ENCODE peak calls at places on chromosomes 2 and 18, in ten cellular contexts. W is A549, M is stomach, I is K562, O is suprapubic skin, C is heart left ventricle, P is Peyer's patch, J is body of pancreas, R is spleen, H is IMR-90. K is an unnamed sample.
A peak's percentile ranks its signal among the peaks of the same experiment; 100 is the strongest.

GRCh38 chr2:175076272-175076671 is 71.1 kb upstream of the CHN1 start:
- DNase-seq in M (no peak), R (no peak), J (no peak), O (no peak), H (no peak), C (no peak), I (no peak), P (no peak), W (no peak), K (no peak)

GRCh38 chr2:120545521-120546076 is 190.1 kb upstream of the GLI2 start:
- DNase-seq in J (no peak), R (no peak), I (no peak), H (peak; percentile 47), C (no peak), P (no peak), W (no peak), M (no peak), O (no peak), K (no peak)

GRCh38 chr18:58559427-58560186 is 69.3 kb downstream of the ALPK2 start:
- DNase-seq in M (no peak), C (no peak), P (no peak), I (no peak), O (no peak), H (peak; percentile 52), W (no peak), J (no peak), R (no peak), K (no peak)

GRCh38 chr2:46490521-46491141 is 11.3 kb downstream of the TMEM247 start:
- DNase-seq in W (no peak), C (peak; percentile 86), M (no peak), P (peak; percentile 40), J (peak; percentile 56), H (peak; percentile 26), R (peak; percentile 86), O (no peak), I (no peak), K (peak; percentile 25)

GRCh38 chr2:102103992-102104871 is 38.3 kb upstream of the IL1R1 start:
- DNase-seq in H (peak; percentile 94), J (peak; percentile 79), C (peak; percentile 82), P (peak; percentile 22), W (peak; percentile 71), R (peak; percentile 72), O (peak; percentile 85), I (no peak), M (peak; percentile 74), K (peak; percentile 66)

GRCh38 chr2:152715112-152715511 is 2.1 kb downstream of the PRPF40A start:
- DNase-seq in C (no peak), O (no peak), I (no peak), W (no peak), P (no peak), R (no peak), J (no peak), M (no peak), H (no peak), K (no peak)

GRCh38 chr18:3855961-3856360 is 406.0 kb downstream of the TGIF1 start:
- DNase-seq in W (no peak), J (no peak), C (no peak), O (no peak), I (no peak), H (no peak), R (no peak), M (no peak), P (no peak), K (no peak)

GRCh38 chr2:6538607-6539006 is 327.1 kb downstream of the CMPK2 start:
- DNase-seq in M (no peak), R (no peak), C (no peak), J (no peak), H (peak; percentile 5), I (no peak), W (no peak), P (no peak), O (no peak), K (no peak)

DNA sequence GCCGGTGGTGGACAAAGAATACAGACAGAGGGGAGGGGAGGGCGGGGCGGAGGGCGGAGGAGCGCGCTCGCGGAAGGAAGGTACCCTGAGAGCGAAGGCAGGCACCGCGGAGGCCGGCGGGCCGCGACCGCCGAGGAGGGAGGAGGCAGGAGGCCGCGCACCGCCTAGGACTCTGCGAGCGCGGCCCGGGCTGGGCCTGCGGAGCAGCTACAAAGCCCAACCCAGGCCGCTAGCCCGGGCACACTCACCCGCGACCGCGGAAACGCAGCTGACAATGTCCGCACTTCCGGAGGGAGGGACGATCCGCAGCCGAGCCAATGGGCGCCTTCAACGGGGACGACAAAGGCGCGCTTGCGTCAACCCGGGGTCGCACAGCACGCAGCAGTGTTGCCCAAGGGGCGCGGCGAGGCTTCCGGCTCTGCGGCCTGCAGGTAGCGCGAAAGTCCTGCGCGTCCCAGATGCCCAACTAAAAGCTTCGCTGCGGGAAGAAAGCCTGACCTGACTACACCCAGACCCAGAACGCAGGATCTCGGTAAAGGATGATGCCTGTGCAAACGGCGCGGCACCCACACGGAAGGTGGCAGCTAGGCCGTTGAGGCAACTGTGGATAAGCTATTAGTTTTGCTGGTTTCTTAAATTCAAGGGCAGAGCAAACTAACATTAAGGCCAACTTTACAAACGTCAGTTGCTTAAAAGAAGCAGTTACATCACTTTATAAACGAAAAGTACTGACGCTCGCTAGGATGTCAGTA is at the start of gene C18orf32:
- DNase-seq in W (peak; percentile 91), R (peak; percentile 99), M (peak; percentile 96), C (peak; percentile 98), O (peak; percentile 99), H (peak; percentile 93), J (peak; percentile 95), P (peak; percentile 95), I (peak; percentile 81), K (peak; percentile 86)
- TF ChIP-seq POLR2A in W (peak; percentile 69), R (peak; percentile 95), M (no peak), C (peak; percentile 41), O (peak; percentile 89), H (peak; percentile 93), J (peak; percentile 91), P (peak; percentile 96), I (peak; percentile 78), K (peak; percentile 94)

GRCh38 chr2:148955798-148956197 is 80.8 kb downstream of the KIF5C start:
- DNase-seq in I (no peak), O (no peak), R (no peak), M (no peak), H (no peak), P (no peak), J (no peak), W (no peak), C (no peak), K (no peak)

GRCh38 chr2:148957023-148957422 is 81.5 kb upstream of the LYPD6B start:
- DNase-seq in I (no peak), J (no peak), R (no peak), W (no peak), P (no peak), H (no peak), C (no peak), O (no peak), M (no peak), K (no peak)

GRCh38 chr2:148959745-148960144 is 78.8 kb upstream of the LYPD6B start:
- DNase-seq in I (no peak), O (no peak), W (no peak), R (no peak), P (no peak), C (no peak), H (no peak), M (no peak), J (no peak), K (no peak)

GRCh38 chr2:148948865-148949264 is 73.8 kb downstream of the KIF5C start:
- DNase-seq in O (no peak), I (no peak), P (no peak), H (no peak), C (no peak), R (no peak), J (no peak), M (no peak), W (no peak), K (no peak)

DNA sequence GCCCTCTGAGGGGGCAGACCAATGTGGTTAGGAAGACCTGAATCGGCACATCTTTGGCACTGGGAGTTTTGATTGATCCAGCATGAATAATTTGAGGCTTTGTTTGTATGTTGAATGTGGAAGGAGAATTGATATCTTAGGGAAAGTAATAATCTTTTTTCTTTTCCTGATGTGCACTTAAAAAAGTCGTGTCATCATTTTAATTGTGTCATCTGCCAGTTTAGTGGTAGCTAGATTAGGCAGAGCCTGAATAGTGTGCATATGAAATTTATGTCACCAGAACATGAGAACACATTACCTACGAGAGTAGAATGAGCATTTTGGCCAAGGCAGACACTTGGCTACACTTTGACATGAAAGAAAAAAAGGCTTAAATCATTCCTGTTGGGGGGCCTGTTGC is 79.5 kb downstream of the KIF5C start:
- DNase-seq in C (no peak), H (no peak), W (no peak), R (no peak), M (no peak), J (no peak), O (no peak), P (no peak), I (no peak), K (no peak)
- H3K4me3 ChIP-seq in C (no peak overlapping the region), H (no peak overlapping the region), W (no peak overlapping the region), R (no peak overlapping the region), M (no peak overlapping the region), J (no peak overlapping the region), O (no peak overlapping the region), P (no peak overlapping the region), I (no peak overlapping the region), K (no peak overlapping the region)

GRCh38 chr2:96819876-96820511 is 3.9 kb downstream of the CNNM3 start:
- DNase-seq in I (no peak), H (no peak), O (no peak), R (no peak), W (no peak), M (no peak), C (no peak), J (no peak), P (no peak), K (no peak)
- H3K4me1 ChIP-seq in I (peaks cover 34% of the 10 kb centered on the region), H (peaks cover 14% of the 10 kb centered on the region), O (peaks cover 33% of the 10 kb centered on the region), R (peaks cover 50% of the 10 kb centered on the region), W (peaks cover 42% of the 10 kb centered on the region), M (peaks cover 75% of the 10 kb centered on the region), C (peaks cover 3% of the 10 kb centered on the region), J (peaks cover 86% of the 10 kb centered on the region), P (peaks cover 38% of the 10 kb centered on the region), K (no peaks in the 10 kb centered on the region)

GRCh38 chr2:201135396-201135795 is 19.4 kb downstream of the CFLAR start:
- DNase-seq in H (no peak), O (no peak), M (no peak), W (no peak), J (no peak), I (no peak), P (no peak), R (no peak), C (no peak), K (no peak)

GRCh38 chr2:201136889-201137321 is 20.9 kb downstream of the CFLAR start:
- DNase-seq in W (no peak), R (peak; percentile 74), O (no peak), P (no peak), M (no peak), H (no peak), J (no peak), I (no peak), C (no peak), K (no peak)

GRCh38 chr2:201138401-201138970 is 22.5 kb downstream of the CFLAR start:
- DNase-seq in P (no peak), R (peak; percentile 51), M (no peak), O (no peak), W (no peak), H (no peak), J (no peak), C (no peak), I (no peak), K (no peak)

GRCh38 chr2:201139836-201140599 is 24.1 kb downstream of the CFLAR start:
- DNase-seq in W (no peak), O (no peak), R (peak; percentile 64), I (no peak), P (no peak), M (no peak), C (no peak), J (no peak), H (no peak), K (no peak)

GRCh38 chr2:201137505-201138400 is 21.8 kb downstream of the CFLAR start:
- DNase-seq in I (no peak), H (no peak), J (no peak), P (no peak), R (peak; percentile 70), W (no peak), C (no peak), M (no peak), O (no peak), K (no peak)
- TF ChIP-seq POLR2A in I (no peak), H (no peak), J (no peak), P (no peak), R (no peak), W (no peak), C (no peak), M (no peak), O (no peak), K (no peak)

K was measured in tibial nerve.